ENCODE peak calls at places on chromosomes 13 and 19, in five cellular contexts. One of them, this sample, is unnamed.

GRCh38 chr13:67048084-67048792 is 181.9 kb downstream of the PCDH9 start:
- DNase-seq in lower leg skin: no peak
- DNase-seq in IMR-90: peak; percentile 93
- DNase-seq in astrocyte of the spinal cord: peak; percentile 93
- DNase-seq in stomach: no peak
- DNase-seq in this sample: peak; percentile 84

GRCh38 chr13:43785681-43786471 is 896 bp downstream of the ENOX1 start:
- DNase-seq in lower leg skin: peak; percentile 55
- DNase-seq in IMR-90: peak; percentile 63
- DNase-seq in astrocyte of the spinal cord: peak; percentile 68
- DNase-seq in stomach: peak; percentile 70
- DNase-seq in this sample: peak; percentile 81

GRCh38 chr13:85529216-85529590 is 270.0 kb downstream of the SLITRK6 start:
- DNase-seq in lower leg skin: no peak
- DNase-seq in IMR-90: peak; percentile 44
- DNase-seq in astrocyte of the spinal cord: peak; percentile 16
- DNase-seq in stomach: no peak
- DNase-seq in this sample: no peak

GRCh38 chr19:4295972-4296771 is 6.0 kb downstream of the TMIGD2 start:
- DNase-seq in lower leg skin: no peak
- DNase-seq in IMR-90: no peak
- DNase-seq in astrocyte of the spinal cord: no peak
- DNase-seq in stomach: peak; percentile 38
- DNase-seq in this sample: no peak

GRCh38 chr13:74575729-74576125 is 441.5 kb upstream of the KLF12 start:
- DNase-seq in lower leg skin: peak; percentile 22
- DNase-seq in IMR-90: peak; percentile 33
- DNase-seq in astrocyte of the spinal cord: peak; percentile 70
- DNase-seq in stomach: peak; percentile 50
- DNase-seq in this sample: peak; percentile 67

GRCh38 chr19:42284066-42284501 is 15.0 kb downstream of the CIC start:
- DNase-seq in lower leg skin: peak; percentile 63
- DNase-seq in IMR-90: peak; percentile 71
- DNase-seq in astrocyte of the spinal cord: peak; percentile 65
- DNase-seq in stomach: peak; percentile 87
- DNase-seq in this sample: peak; percentile 90

GRCh38 chr19:12095111-12095790 is 30.7 kb downstream of the ZNF844 start:
- DNase-seq in lower leg skin: no peak
- DNase-seq in IMR-90: peak; percentile 64
- DNase-seq in astrocyte of the spinal cord: no peak
- DNase-seq in stomach: no peak
- DNase-seq in this sample: peak; percentile 6

GRCh38 chr19:53102186-53102585 is 1.0 kb downstream of the ZNF160 start:
- DNase-seq in lower leg skin: no peak
- DNase-seq in IMR-90: no peak
- DNase-seq in astrocyte of the spinal cord: no peak
- DNase-seq in stomach: no peak
- DNase-seq in this sample: no peak

GRCh38 chr13:27660511-27660910 is 38.8 kb downstream of the POLR1D start:
- DNase-seq in lower leg skin: no peak
- DNase-seq in IMR-90: no peak
- DNase-seq in astrocyte of the spinal cord: no peak
- DNase-seq in stomach: no peak
- DNase-seq in this sample: no peak

GRCh38 chr13:50993908-50994307 is 84.3 kb downstream of the RNASEH2B start:
- DNase-seq in lower leg skin: no peak
- DNase-seq in IMR-90: no peak
- DNase-seq in astrocyte of the spinal cord: no peak
- DNase-seq in stomach: no peak
- DNase-seq in this sample: peak; percentile 65

GRCh38 chr19:32997716-32998355 is 25.8 kb downstream of the FAAP24 start:
- DNase-seq in lower leg skin: no peak
- DNase-seq in IMR-90: no peak
- DNase-seq in astrocyte of the spinal cord: no peak
- DNase-seq in stomach: no peak
- DNase-seq in this sample: no peak

GRCh38 chr13:109207618-109208017 is 578.2 kb downstream of the MYO16 start:
- DNase-seq in lower leg skin: no peak
- DNase-seq in IMR-90: no peak
- DNase-seq in astrocyte of the spinal cord: no peak
- DNase-seq in stomach: no peak
- DNase-seq in this sample: no peak

GRCh38 chr13:19172647-19173030 is 9.0 kb downstream of the TUBA3C start:
- DNase-seq in lower leg skin: no peak
- DNase-seq in IMR-90: no peak
- DNase-seq in astrocyte of the spinal cord: no peak
- DNase-seq in stomach: no peak
- DNase-seq in this sample: no peak

GRCh38 chr13:51271528-51272070 is 49.4 kb downstream of the FAM124A start:
- DNase-seq in lower leg skin: no peak
- DNase-seq in IMR-90: no peak
- DNase-seq in astrocyte of the spinal cord: no peak
- DNase-seq in stomach: no peak
- DNase-seq in this sample: peak; percentile 4

GRCh38 chr19:27729332-27729731 is 1483.6 kb downstream of the UQCRFS1 start:
- DNase-seq in lower leg skin: no peak
- DNase-seq in IMR-90: no peak
- DNase-seq in astrocyte of the spinal cord: no peak
- DNase-seq in stomach: no peak
- DNase-seq in this sample: no peak

GRCh38 chr19:3350014-3350663 is 16.2 kb upstream of the NFIC start:
- DNase-seq in lower leg skin: no peak
- DNase-seq in IMR-90: peak; percentile 52
- DNase-seq in astrocyte of the spinal cord: no peak
- DNase-seq in stomach: peak; percentile 76
- DNase-seq in this sample: peak; percentile 69

GRCh38 chr19:3612330-3612729 is 5.7 kb upstream of the TBXA2R start:
- DNase-seq in lower leg skin: no peak
- DNase-seq in IMR-90: no peak
- DNase-seq in astrocyte of the spinal cord: no peak
- DNase-seq in stomach: no peak
- DNase-seq in this sample: no peak

GRCh38 chr19:11130824-11131455 is 24.6 kb downstream of the SPC24 start:
- DNase-seq in lower leg skin: peak; percentile 75
- DNase-seq in IMR-90: peak; percentile 73
- DNase-seq in astrocyte of the spinal cord: peak; percentile 58
- DNase-seq in stomach: peak; percentile 89
- DNase-seq in this sample: peak; percentile 85

GRCh38 chr13:93818345-93818744 is 591.7 kb downstream of the GPC6 start:
- DNase-seq in lower leg skin: no peak
- DNase-seq in IMR-90: no peak
- DNase-seq in astrocyte of the spinal cord: no peak
- DNase-seq in stomach: no peak
- DNase-seq in this sample: no peak

GRCh38 chr19:50992666-50993035 is 8.8 kb downstream of the KLK8 start:
- DNase-seq in lower leg skin: no peak
- DNase-seq in IMR-90: no peak
- DNase-seq in astrocyte of the spinal cord: no peak
- DNase-seq in stomach: no peak
- DNase-seq in this sample: no peak

GRCh38 chr19:18915639-18916038 is 3.5 kb downstream of the COPE start:
- DNase-seq in lower leg skin: no peak
- DNase-seq in IMR-90: peak; percentile 30
- DNase-seq in astrocyte of the spinal cord: peak; percentile 18
- DNase-seq in stomach: peak; percentile 36
- DNase-seq in this sample: peak; percentile 56

GRCh38 chr19:30878456-30878855 is 470.8 kb downstream of the TSHZ3 start:
- DNase-seq in lower leg skin: no peak
- DNase-seq in IMR-90: no peak
- DNase-seq in astrocyte of the spinal cord: no peak
- DNase-seq in stomach: no peak
- DNase-seq in this sample: no peak

GRCh38 chr13:84917252-84917878 is 881.9 kb downstream of the SLITRK6 start:
- DNase-seq in lower leg skin: no peak
- DNase-seq in IMR-90: peak; percentile 31
- DNase-seq in astrocyte of the spinal cord: peak; percentile 48
- DNase-seq in stomach: no peak
- DNase-seq in this sample: peak; percentile 26

GRCh38 chr19:6362351-6362801 is 1.0 kb downstream of the CLPP start:
- DNase-seq in lower leg skin: no peak
- DNase-seq in IMR-90: no peak
- DNase-seq in astrocyte of the spinal cord: no peak
- DNase-seq in stomach: no peak
- DNase-seq in this sample: no peak

GRCh38 chr13:111480503-111480902 is 160.1 kb downstream of the TEX29 start:
- DNase-seq in lower leg skin: no peak
- DNase-seq in IMR-90: no peak
- DNase-seq in astrocyte of the spinal cord: no peak
- DNase-seq in stomach: peak; percentile 21
- DNase-seq in this sample: no peak

GRCh38 chr13:104872153-104872552 is 1663.3 kb downstream of the EFNB2 start:
- DNase-seq in lower leg skin: no peak
- DNase-seq in IMR-90: no peak
- DNase-seq in astrocyte of the spinal cord: no peak
- DNase-seq in stomach: no peak
- DNase-seq in this sample: no peak

GRCh38 chr13:77500094-77500493 is 35.4 kb upstream of the SCEL start:
- DNase-seq in lower leg skin: no peak
- DNase-seq in IMR-90: no peak
- DNase-seq in astrocyte of the spinal cord: no peak
- DNase-seq in stomach: no peak
- DNase-seq in this sample: no peak
- TF ChIP-seq CTCF in lower leg skin: no peak
- TF ChIP-seq CTCF in IMR-90: no peak
- TF ChIP-seq CTCF in astrocyte of the spinal cord: no peak
- TF ChIP-seq CTCF in stomach: no peak
- TF ChIP-seq CTCF in this sample: no peak

DNA sequence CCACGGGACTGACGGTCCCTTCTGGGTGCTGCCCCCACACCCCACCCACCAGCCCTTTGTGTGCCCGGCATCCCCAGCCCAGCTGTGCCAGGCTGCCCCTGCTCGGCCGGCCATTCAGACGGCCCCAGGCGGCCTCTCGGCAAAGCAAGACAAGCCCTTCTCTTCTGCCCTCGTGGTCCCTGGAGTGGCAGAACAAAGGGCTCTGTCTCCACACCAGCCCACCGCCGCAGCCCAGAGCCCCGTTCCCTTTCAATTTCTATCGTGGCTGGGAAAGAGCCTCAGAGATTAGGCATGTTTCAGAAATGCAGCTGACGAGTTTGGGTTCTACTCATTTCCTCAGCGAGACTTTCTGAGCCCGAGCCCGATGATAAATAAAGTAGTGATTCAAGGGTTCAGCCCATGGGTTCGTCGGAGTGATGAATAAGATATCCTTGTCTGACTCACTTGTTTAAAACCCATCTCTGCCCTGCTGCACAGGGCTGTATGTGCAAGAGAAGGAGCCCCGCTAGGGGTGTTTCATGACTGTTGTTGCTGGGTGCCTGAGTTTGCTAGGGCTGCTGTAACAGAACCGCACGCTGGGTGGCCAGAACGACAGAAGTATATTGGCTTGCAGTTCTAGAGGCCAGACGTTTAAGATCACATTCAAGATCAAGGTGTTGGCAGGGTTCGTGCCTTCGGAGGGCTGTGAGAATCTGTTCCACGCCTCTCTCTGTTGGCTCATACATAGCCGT is 4.3 kb downstream of the MYO9B start:
- DNase-seq in lower leg skin: peak; percentile 77
- DNase-seq in IMR-90: peak; percentile 99
- DNase-seq in astrocyte of the spinal cord: peak; percentile 99
- DNase-seq in stomach: peak; percentile 74
- DNase-seq in this sample: peak; percentile 99
- H3K4me3 ChIP-seq in lower leg skin: no peak overlapping the region
- H3K4me3 ChIP-seq in IMR-90: peak overlapping the region; percentile 48
- H3K4me3 ChIP-seq in astrocyte of the spinal cord: peak overlapping the region; percentile 50
- H3K4me3 ChIP-seq in stomach: peak overlapping the region; percentile 32
- H3K4me3 ChIP-seq in this sample: peak overlapping the region; percentile 53

DNA sequence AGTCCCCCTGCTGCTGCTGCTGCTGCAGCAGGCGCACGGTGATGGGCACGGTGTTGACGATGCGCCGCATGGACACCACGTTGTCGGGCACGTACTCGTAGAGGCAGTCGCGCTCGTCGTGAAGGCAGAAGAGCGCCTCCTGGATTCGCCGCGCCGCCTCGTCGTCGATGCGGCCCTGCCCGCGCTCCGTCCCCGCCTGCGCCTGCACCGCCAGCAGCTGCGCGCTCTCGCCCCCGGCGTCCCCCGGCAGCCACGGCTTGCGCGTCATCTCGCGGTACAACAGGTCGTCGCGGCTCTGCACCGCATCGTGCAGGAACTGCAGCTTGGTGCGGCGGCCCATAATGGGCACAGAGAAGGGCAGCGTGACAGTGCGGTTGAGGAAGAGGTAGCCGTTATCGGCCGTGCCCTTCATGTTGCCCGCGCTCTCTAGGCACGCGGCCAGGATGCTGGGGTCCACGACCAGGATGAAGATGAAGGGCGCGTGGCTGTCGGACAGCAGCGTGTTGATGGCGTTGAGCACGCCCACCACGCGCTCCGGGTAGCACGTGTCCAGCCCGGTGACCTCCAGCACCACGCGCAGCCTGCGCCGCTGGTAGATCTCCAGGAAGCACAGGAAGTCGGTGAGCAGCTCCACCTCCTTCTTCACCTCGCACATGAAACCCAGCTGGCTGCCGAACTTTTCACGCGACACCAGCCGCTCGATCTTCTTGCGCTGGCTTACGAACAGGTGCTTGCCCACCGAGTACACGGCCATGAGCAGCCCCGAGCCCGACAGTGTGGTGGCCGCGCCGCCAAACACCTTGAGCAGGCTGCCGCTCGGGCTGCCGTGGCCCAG is 8.1 kb downstream of the NKPD1 start:
- DNase-seq in lower leg skin: no peak
- DNase-seq in IMR-90: peak; percentile 40
- DNase-seq in astrocyte of the spinal cord: peak; percentile 24
- DNase-seq in stomach: peak; percentile 58
- DNase-seq in this sample: peak; percentile 66
- TF ChIP-seq CTCF in lower leg skin: no peak
- TF ChIP-seq CTCF in IMR-90: no peak
- TF ChIP-seq CTCF in astrocyte of the spinal cord: peak; percentile 20
- TF ChIP-seq CTCF in stomach: no peak
- TF ChIP-seq CTCF in this sample: no peak

DNA sequence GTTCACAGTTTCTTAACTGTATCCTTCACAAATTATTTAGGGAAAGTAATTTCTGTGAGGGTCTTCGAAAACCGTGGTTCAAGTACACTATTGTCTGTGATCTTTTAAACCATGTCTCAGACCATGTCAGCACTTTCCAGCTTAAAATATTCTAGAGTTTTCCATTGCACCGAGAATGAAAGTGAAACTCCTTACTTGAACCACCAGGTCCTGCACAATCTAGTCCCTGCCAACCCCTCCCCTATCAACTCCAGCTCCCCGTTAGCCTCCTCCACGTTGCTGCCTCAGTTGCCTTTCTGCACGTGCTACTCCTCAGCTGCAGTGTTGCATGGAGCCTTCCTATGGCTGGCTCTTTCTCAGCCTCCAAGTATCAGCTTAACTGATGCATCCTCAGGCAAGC is 7.2 kb upstream of the STARD13 start:
- DNase-seq in lower leg skin: no peak
- DNase-seq in IMR-90: no peak
- DNase-seq in astrocyte of the spinal cord: no peak
- DNase-seq in stomach: no peak
- DNase-seq in this sample: no peak
- H3K4me3 ChIP-seq in lower leg skin: no peak overlapping the region
- H3K4me3 ChIP-seq in IMR-90: no peak overlapping the region
- H3K4me3 ChIP-seq in astrocyte of the spinal cord: no peak overlapping the region
- H3K4me3 ChIP-seq in stomach: no peak overlapping the region
- H3K4me3 ChIP-seq in this sample: no peak overlapping the region